ENCODE peak calls at places on chromosomes 6 and 20, in six cellular contexts. One of them, this sample, is unnamed.

GRCh38 chr6:121465101-121465500 is 29.7 kb downstream of the GJA1 start:
- DNase-seq in EL: no peak
- DNase-seq in cerebellar cortex: no peak
- DNase-seq in RKO: no peak
- DNase-seq in midbrain: no peak
- DNase-seq in left colon: no peak
- DNase-seq in this sample: no peak

GRCh38 chr20:57653546-57653900 is 33.3 kb upstream of the ZBP1 start:
- DNase-seq in EL: no peak
- DNase-seq in cerebellar cortex: no peak
- DNase-seq in RKO: no peak
- DNase-seq in midbrain: no peak
- DNase-seq in left colon: no peak
- DNase-seq in this sample: no peak

GRCh38 chr6:162825597-162825996 is 97.8 kb downstream of the PACRG start:
- DNase-seq in EL: no peak
- DNase-seq in cerebellar cortex: no peak
- DNase-seq in RKO: no peak
- DNase-seq in midbrain: no peak
- DNase-seq in left colon: no peak
- DNase-seq in this sample: no peak

GRCh38 chr6:108896111-108896661 is 48.0 kb downstream of the ARMC2 start:
- DNase-seq in EL: peak
- DNase-seq in cerebellar cortex: no peak
- DNase-seq in RKO: peak
- DNase-seq in midbrain: no peak
- DNase-seq in left colon: no peak
- DNase-seq in this sample: no peak

GRCh38 chr20:22384978-22385377 is 199.4 kb downstream of the FOXA2 start:
- DNase-seq in EL: no peak
- DNase-seq in cerebellar cortex: no peak
- DNase-seq in RKO: no peak
- DNase-seq in midbrain: no peak
- DNase-seq in left colon: no peak
- DNase-seq in this sample: no peak

GRCh38 chr20:47995661-47996060 is 210.4 kb upstream of the SULF2 start:
- DNase-seq in EL: no peak
- DNase-seq in cerebellar cortex: no peak
- DNase-seq in RKO: no peak
- DNase-seq in midbrain: no peak
- DNase-seq in left colon: no peak
- DNase-seq in this sample: no peak

GRCh38 chr6:123965894-123966293 is 162.2 kb downstream of the NKAIN2 start:
- DNase-seq in EL: no peak
- DNase-seq in cerebellar cortex: no peak
- DNase-seq in RKO: peak
- DNase-seq in midbrain: peak
- DNase-seq in left colon: no peak
- DNase-seq in this sample: no peak

GRCh38 chr6:38378801-38379200 is 260.9 kb downstream of the BTBD9 start:
- DNase-seq in EL: peak
- DNase-seq in cerebellar cortex: no peak
- DNase-seq in RKO: peak
- DNase-seq in midbrain: no peak
- DNase-seq in left colon: no peak
- DNase-seq in this sample: no peak

GRCh38 chr20:59662856-59663512 is 58.6 kb downstream of the PHACTR3 start:
- DNase-seq in EL: no peak
- DNase-seq in cerebellar cortex: peak
- DNase-seq in RKO: no peak
- DNase-seq in midbrain: no peak
- DNase-seq in left colon: no peak
- DNase-seq in this sample: no peak

GRCh38 chr6:6851059-6851658 is 256.6 kb upstream of the RREB1 start:
- DNase-seq in EL: peak
- DNase-seq in cerebellar cortex: peak
- DNase-seq in RKO: peak
- DNase-seq in midbrain: peak
- DNase-seq in left colon: no peak
- DNase-seq in this sample: peak

GRCh38 chr20:64078934-64079272 is 415 bp downstream of the RGS19 start:
- DNase-seq in EL: no peak
- DNase-seq in cerebellar cortex: no peak
- DNase-seq in RKO: no peak
- DNase-seq in midbrain: no peak
- DNase-seq in left colon: no peak
- DNase-seq in this sample: no peak

GRCh38 chr6:37725967-37726366 is 28.3 kb upstream of the MDGA1 start:
- DNase-seq in EL: peak
- DNase-seq in cerebellar cortex: no peak
- DNase-seq in RKO: no peak
- DNase-seq in midbrain: no peak
- DNase-seq in left colon: no peak
- DNase-seq in this sample: no peak

GRCh38 chr20:49385471-49385870 is 97.0 kb downstream of the KCNB1 start:
- DNase-seq in EL: peak
- DNase-seq in cerebellar cortex: peak
- DNase-seq in RKO: peak
- DNase-seq in midbrain: no peak
- DNase-seq in left colon: no peak
- DNase-seq in this sample: peak

GRCh38 chr6:16523550-16524379 is 237.5 kb downstream of the ATXN1 start:
- DNase-seq in EL: peak
- DNase-seq in cerebellar cortex: no peak
- DNase-seq in RKO: no peak
- DNase-seq in midbrain: no peak
- DNase-seq in left colon: no peak
- DNase-seq in this sample: no peak

GRCh38 chr6:12150812-12151432 is 138.8 kb downstream of the HIVEP1 start:
- DNase-seq in EL: peak
- DNase-seq in cerebellar cortex: no peak
- DNase-seq in RKO: peak
- DNase-seq in midbrain: peak
- DNase-seq in left colon: peak
- DNase-seq in this sample: peak

GRCh38 chr20:35663813-35664543 is 722 bp downstream of the CPNE1 start:
- DNase-seq in EL: no peak
- DNase-seq in cerebellar cortex: peak
- DNase-seq in RKO: peak
- DNase-seq in midbrain: no peak
- DNase-seq in left colon: peak
- DNase-seq in this sample: peak

GRCh38 chr20:37315293-37316110 is 26.0 kb downstream of the MANBAL start:
- DNase-seq in EL: peak
- DNase-seq in cerebellar cortex: no peak
- DNase-seq in RKO: no peak
- DNase-seq in midbrain: no peak
- DNase-seq in left colon: peak
- DNase-seq in this sample: no peak

GRCh38 chr6:37306026-37306425 is 47.8 kb upstream of the RNF8 start:
- DNase-seq in EL: no peak
- DNase-seq in cerebellar cortex: no peak
- DNase-seq in RKO: no peak
- DNase-seq in midbrain: no peak
- DNase-seq in left colon: no peak
- DNase-seq in this sample: no peak

GRCh38 chr6:33375143-33375649 is 16.4 kb upstream of the KIFC1 start:
- DNase-seq in EL: peak
- DNase-seq in cerebellar cortex: peak
- DNase-seq in RKO: no peak
- DNase-seq in midbrain: no peak
- DNase-seq in left colon: peak
- DNase-seq in this sample: no peak

GRCh38 chr20:22414354-22414753 is 170.0 kb downstream of the FOXA2 start:
- DNase-seq in EL: no peak
- DNase-seq in cerebellar cortex: no peak
- DNase-seq in RKO: no peak
- DNase-seq in midbrain: no peak
- DNase-seq in left colon: no peak
- DNase-seq in this sample: no peak

GRCh38 chr20:59663513-59663890 is 59.2 kb downstream of the PHACTR3 start:
- DNase-seq in EL: no peak
- DNase-seq in cerebellar cortex: peak
- DNase-seq in RKO: no peak
- DNase-seq in midbrain: no peak
- DNase-seq in left colon: no peak
- DNase-seq in this sample: no peak

GRCh38 chr6:48535569-48535968 is 424.6 kb upstream of the PTCHD4 start:
- DNase-seq in EL: peak
- DNase-seq in cerebellar cortex: no peak
- DNase-seq in RKO: no peak
- DNase-seq in midbrain: no peak
- DNase-seq in left colon: no peak
- DNase-seq in this sample: peak

GRCh38 chr6:79984261-79984660 is 20.2 kb upstream of the TTK start:
- DNase-seq in EL: no peak
- DNase-seq in cerebellar cortex: peak
- DNase-seq in RKO: peak
- DNase-seq in midbrain: no peak
- DNase-seq in left colon: no peak
- DNase-seq in this sample: peak

GRCh38 chr6:158374020-158374419 is 61.8 kb downstream of the TULP4 start:
- DNase-seq in EL: peak
- DNase-seq in cerebellar cortex: no peak
- DNase-seq in RKO: no peak
- DNase-seq in midbrain: no peak
- DNase-seq in left colon: no peak
- DNase-seq in this sample: no peak

GRCh38 chr6:135680964-135681913 is 170.3 kb upstream of the PDE7B start:
- DNase-seq in EL: no peak
- DNase-seq in cerebellar cortex: no peak
- DNase-seq in RKO: no peak
- DNase-seq in midbrain: peak
- DNase-seq in left colon: no peak
- DNase-seq in this sample: no peak

GRCh38 chr6:151096691-151097090 is 143.1 kb upstream of the AKAP12 start:
- DNase-seq in EL: no peak
- DNase-seq in cerebellar cortex: no peak
- DNase-seq in RKO: no peak
- DNase-seq in midbrain: no peak
- DNase-seq in left colon: no peak
- DNase-seq in this sample: no peak

GRCh38 chr6:37131104-37131959 is 38.6 kb upstream of the PIM1 start:
- DNase-seq in EL: no peak
- DNase-seq in cerebellar cortex: peak
- DNase-seq in RKO: no peak
- DNase-seq in midbrain: peak
- DNase-seq in left colon: peak
- DNase-seq in this sample: no peak

GRCh38 chr6:168616807-168617756 is 176.1 kb downstream of the SMOC2 start:
- DNase-seq in EL: no peak
- DNase-seq in cerebellar cortex: no peak
- DNase-seq in RKO: no peak
- DNase-seq in midbrain: peak
- DNase-seq in left colon: no peak
- DNase-seq in this sample: peak

GRCh38 chr20:53712212-53712977 is 118.8 kb upstream of the ZNF217 start:
- DNase-seq in EL: no peak
- DNase-seq in cerebellar cortex: no peak
- DNase-seq in RKO: no peak
- DNase-seq in midbrain: no peak
- DNase-seq in left colon: no peak
- DNase-seq in this sample: no peak

GRCh38 chr20:24640686-24641085 is 171.3 kb downstream of the SYNDIG1 start:
- DNase-seq in EL: no peak
- DNase-seq in cerebellar cortex: no peak
- DNase-seq in RKO: no peak
- DNase-seq in midbrain: no peak
- DNase-seq in left colon: no peak
- DNase-seq in this sample: no peak

GRCh38 chr6:50842861-50843384 is 24.3 kb downstream of the TFAP2B start:
- DNase-seq in EL: no peak
- DNase-seq in cerebellar cortex: no peak
- DNase-seq in RKO: no peak
- DNase-seq in midbrain: no peak
- DNase-seq in left colon: no peak
- DNase-seq in this sample: no peak

GRCh38 chr6:90466191-90466940 is 120.5 kb downstream of the MAP3K7 start:
- DNase-seq in EL: peak
- DNase-seq in cerebellar cortex: no peak
- DNase-seq in RKO: no peak
- DNase-seq in midbrain: no peak
- DNase-seq in left colon: no peak
- DNase-seq in this sample: no peak

GRCh38 chr6:100458841-100459154 is 5.9 kb downstream of the SIM1 start:
- DNase-seq in EL: peak
- DNase-seq in cerebellar cortex: no peak
- DNase-seq in RKO: no peak
- DNase-seq in midbrain: no peak
- DNase-seq in left colon: no peak
- DNase-seq in this sample: no peak

GRCh38 chr20:17589161-17589834 is 19.4 kb downstream of the DSTN start:
- DNase-seq in EL: peak
- DNase-seq in cerebellar cortex: peak
- DNase-seq in RKO: no peak
- DNase-seq in midbrain: no peak
- DNase-seq in left colon: no peak
- DNase-seq in this sample: no peak

GRCh38 chr6:86937219-86938079 is at the start of gene HTR1E:
- DNase-seq in EL: peak
- DNase-seq in cerebellar cortex: peak
- DNase-seq in RKO: no peak
- DNase-seq in midbrain: peak
- DNase-seq in left colon: no peak
- DNase-seq in this sample: peak

GRCh38 chr20:18639501-18639979 is 51.7 kb downstream of the DTD1 start:
- DNase-seq in EL: no peak
- DNase-seq in cerebellar cortex: no peak
- DNase-seq in RKO: no peak
- DNase-seq in midbrain: no peak
- DNase-seq in left colon: no peak
- DNase-seq in this sample: no peak

GRCh38 chr6:137019476-137020272 is 25.1 kb downstream of the IL20RA start:
- DNase-seq in EL: no peak
- DNase-seq in cerebellar cortex: no peak
- DNase-seq in RKO: no peak
- DNase-seq in midbrain: no peak
- DNase-seq in left colon: no peak
- DNase-seq in this sample: no peak